ENCODE peak calls at places on chromosomes 2 and 18, in seven cellular contexts. W is SK-N-SH; G is cardiac muscle cell; E is mucosa of descending colon; P is heart left ventricle; K is MM.1S; R is effector memory CD4-positive, alpha-beta T cell. Y is an unnamed sample.
A peak's percentile ranks its signal among the peaks of the same experiment; 100 is the strongest.

GRCh38 chr2:11870584-11870983 is 124.2 kb downstream of the LPIN1 start:
- DNase-seq in W (no peak), G (no peak), E (no peak), P (no peak), K (no peak), R (no peak), Y (no peak)

GRCh38 chr2:7744827-7745226 is 827.6 kb downstream of the RNF144A start:
- DNase-seq in W (no peak), G (no peak), E (no peak), P (no peak), K (no peak), R (peak; percentile 44), Y (no peak)

GRCh38 chr18:36693931-36694661 is 134.7 kb downstream of the TPGS2 start:
- DNase-seq in W (no peak), G (no peak), E (no peak), P (no peak), K (no peak), R (no peak), Y (no peak)

GRCh38 chr2:56666758-56667157 is 483.0 kb downstream of the CCDC85A start:
- DNase-seq in W (no peak), G (no peak), E (no peak), P (no peak), K (no peak), R (no peak), Y (no peak)

GRCh38 chr2:163231666-163232065 is 393.1 kb upstream of the KCNH7 start:
- DNase-seq in W (no peak), G (no peak), E (no peak), P (no peak), K (no peak), R (no peak), Y (no peak)

GRCh38 chr2:223003191-223003590 is 48.8 kb upstream of the KCNE4 start:
- DNase-seq in W (no peak), G (no peak), E (no peak), P (no peak), K (no peak), R (no peak), Y (no peak)

GRCh38 chr2:100320547-100321180 is 1.6 kb downstream of the LONRF2 start:
- DNase-seq in W (peak; percentile 25), G (no peak), E (no peak), P (no peak), K (no peak), R (no peak), Y (no peak)

GRCh38 chr2:170651603-170652002 is 63.5 kb upstream of the SP5 start:
- DNase-seq in W (no peak), G (no peak), E (no peak), P (no peak), K (no peak), R (peak; percentile 23), Y (no peak)

GRCh38 chr2:230306474-230306873 is 20.5 kb upstream of the SP140L start:
- DNase-seq in W (no peak), G (no peak), E (no peak), P (no peak), K (no peak), R (no peak), Y (no peak)

GRCh38 chr18:3584266-3584665 is 134.3 kb downstream of the TGIF1 start:
- DNase-seq in W (no peak), G (no peak), E (no peak), P (no peak), K (no peak), R (no peak), Y (no peak)

GRCh38 chr2:133433455-133434451 is 134.5 kb downstream of the NCKAP5 start:
- DNase-seq in W (no peak), G (no peak), E (no peak), P (no peak), K (no peak), R (no peak), Y (no peak)

GRCh38 chr2:185828326-185828725 is 89.7 kb downstream of the FSIP2 start:
- DNase-seq in W (no peak), G (no peak), E (no peak), P (no peak), K (no peak), R (no peak), Y (no peak)

GRCh38 chr2:105782646-105783045 is 37.9 kb downstream of the NCK2 start:
- DNase-seq in W (no peak), G (no peak), E (no peak), P (no peak), K (no peak), R (no peak), Y (no peak)

GRCh38 chr18:63099848-63100625 is 219.5 kb downstream of the BCL2 start:
- DNase-seq in W (no peak), G (peak; percentile 49), E (peak; percentile 76), P (peak; percentile 86), K (no peak), R (no peak), Y (peak; percentile 71)

GRCh38 chr2:73855526-73855925 is 26.8 kb downstream of the STAMBP start:
- DNase-seq in W (no peak), G (no peak), E (no peak), P (no peak), K (no peak), R (no peak), Y (no peak)

GRCh38 chr2:73856214-73856613 is 27.5 kb downstream of the STAMBP start:
- DNase-seq in W (no peak), G (no peak), E (no peak), P (no peak), K (no peak), R (no peak), Y (no peak)

GRCh38 chr2:73851274-73851673 is 22.5 kb downstream of the STAMBP start:
- DNase-seq in W (no peak), G (no peak), E (peak; percentile 37), P (no peak), K (no peak), R (no peak), Y (peak; percentile 18)

GRCh38 chr2:73850009-73850408 is 21.2 kb downstream of the STAMBP start:
- DNase-seq in W (no peak), G (no peak), E (no peak), P (no peak), K (no peak), R (no peak), Y (no peak)

GRCh38 chr2:73852020-73852419 is 23.3 kb downstream of the STAMBP start:
- DNase-seq in W (no peak), G (no peak), E (no peak), P (no peak), K (no peak), R (no peak), Y (no peak)
- H3K36me3 ChIP-seq in W (peaks cover 58% of the 10 kb centered on the region), G (peaks cover 64% of the 10 kb centered on the region), E (no peaks in the 10 kb centered on the region), P (peaks cover 2% of the 10 kb centered on the region), K (peaks cover 3% of the 10 kb centered on the region), R (peaks cover 71% of the 10 kb centered on the region), Y (peaks cover 4% of the 10 kb centered on the region)

DNA sequence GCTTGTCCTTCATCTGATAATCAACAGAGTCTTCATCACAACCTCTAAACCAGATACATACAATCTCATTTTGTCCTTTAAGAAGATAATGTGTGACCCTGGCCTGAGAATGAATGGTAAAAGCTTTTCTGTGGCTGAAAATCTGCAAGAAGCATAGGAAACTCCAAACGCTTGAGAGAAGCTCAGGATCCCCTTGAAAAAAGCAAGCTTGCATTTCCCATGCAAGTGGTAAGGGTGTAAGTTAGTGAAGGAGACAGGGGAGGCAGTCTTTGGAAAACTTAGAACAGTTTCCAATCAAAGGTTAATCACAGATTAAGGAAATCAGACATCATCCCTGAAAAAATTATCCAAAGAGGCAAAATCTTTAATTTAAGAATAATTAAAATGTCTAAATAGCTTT is 413.6 kb upstream of the SALL3 start:
- DNase-seq in W (no peak), G (no peak), E (no peak), P (no peak), K (no peak), R (no peak), Y (no peak)
- H3K9me3 ChIP-seq in W (no peaks in the 10 kb centered on the region), G (no peaks in the 10 kb centered on the region), E (peaks cover 7% of the 10 kb centered on the region), P (peaks cover 3% of the 10 kb centered on the region), K (no peaks in the 10 kb centered on the region), R (no peaks in the 10 kb centered on the region), Y (no peaks in the 10 kb centered on the region)

DNA sequence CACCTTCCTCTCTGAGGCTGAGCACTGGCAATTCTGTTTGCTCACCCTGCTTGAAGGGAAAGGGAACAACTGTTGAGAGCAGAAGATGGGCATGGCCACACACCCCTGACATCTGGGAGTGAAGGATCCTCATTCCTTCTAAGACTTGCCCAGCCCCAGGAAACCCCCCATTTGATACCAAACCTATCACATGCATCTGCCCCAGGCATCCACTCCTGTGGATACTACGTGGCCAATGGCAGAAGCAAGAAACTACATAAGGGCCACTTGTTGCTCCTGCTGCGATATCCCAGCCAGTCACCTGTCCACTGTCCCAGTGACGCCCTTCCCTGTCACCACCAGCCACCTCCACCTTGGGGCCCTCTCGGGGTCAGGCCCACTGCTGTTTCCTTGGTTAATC is 185.2 kb downstream of the SMAD2 start:
- DNase-seq in W (no peak), G (no peak), E (no peak), P (no peak), K (no peak), R (no peak), Y (no peak)
- H3K36me3 ChIP-seq in W (no peaks in the 10 kb centered on the region), G (no peaks in the 10 kb centered on the region), E (no peaks in the 10 kb centered on the region), P (no peaks in the 10 kb centered on the region), K (no peaks in the 10 kb centered on the region), R (no peaks in the 10 kb centered on the region), Y (no peaks in the 10 kb centered on the region)

GRCh38 chr2:123840614-123841013 is 184.5 kb upstream of the CNTNAP5 start:
- DNase-seq in W (no peak), G (no peak), E (no peak), P (no peak), K (no peak), R (no peak), Y (no peak)
- H3K9me3 ChIP-seq in W (peaks cover 5% of the 10 kb centered on the region), G (no peaks in the 10 kb centered on the region), E (peaks cover 51% of the 10 kb centered on the region), P (peaks cover 7% of the 10 kb centered on the region), K (no peaks in the 10 kb centered on the region), R (no peaks in the 10 kb centered on the region), Y (peaks cover 9% of the 10 kb centered on the region)

DNA sequence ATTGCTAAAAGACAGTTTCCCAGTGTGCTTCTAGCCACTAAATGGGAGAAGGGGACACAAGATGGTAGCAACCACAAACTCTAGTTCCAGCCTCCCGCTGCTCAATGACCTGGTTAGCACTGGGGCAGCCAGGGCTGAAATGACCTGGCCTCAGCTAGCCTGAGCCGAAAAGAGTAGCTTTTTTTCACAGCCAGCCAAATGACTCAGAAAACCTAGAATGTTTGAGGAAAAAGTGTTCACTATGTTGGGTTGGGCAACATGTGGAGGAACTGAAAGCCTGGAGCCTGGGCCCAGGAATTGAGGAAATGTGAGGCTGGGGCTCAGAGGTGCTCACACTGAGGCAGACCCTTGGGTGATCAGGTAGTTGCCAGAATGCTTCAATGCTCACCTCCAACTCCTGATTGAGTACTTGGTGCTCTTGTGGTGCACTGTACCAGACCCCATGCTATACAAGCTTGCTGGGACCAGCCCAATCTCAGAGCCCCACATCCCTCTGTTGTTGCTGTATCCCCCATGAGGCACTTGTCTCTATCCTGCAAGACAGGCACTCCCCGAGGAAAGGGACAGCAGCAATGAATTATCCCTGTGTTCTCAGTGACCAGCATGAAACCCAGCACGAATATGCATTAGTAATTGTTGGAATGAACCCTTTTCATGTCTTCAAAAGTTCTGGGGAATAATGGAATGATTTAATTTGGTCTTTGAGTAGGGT is 116.2 kb downstream of the USP34 start:
- DNase-seq in W (no peak), G (no peak), E (no peak), P (no peak), K (no peak), R (no peak), Y (no peak)
- H3K36me3 ChIP-seq in W (peaks cover 59% of the 10 kb centered on the region), G (no peaks in the 10 kb centered on the region), E (no peaks in the 10 kb centered on the region), P (no peaks in the 10 kb centered on the region), K (peaks cover 15% of the 10 kb centered on the region), R (peaks cover 31% of the 10 kb centered on the region), Y (no peaks in the 10 kb centered on the region)

Y was measured in Caco-2.